ENCODE peak calls at places on chromosome 1, in four cellular contexts. One of them, this sample, is unnamed.

GRCh38 chr1:58903450-58904298 is 119.8 kb upstream of the JUN start:
- DNase-seq in colonic mucosa: peak; percentile 93
- DNase-seq in ovary: peak; percentile 93
- DNase-seq in OCI-LY7: no peak
- DNase-seq in this sample: peak; percentile 99

GRCh38 chr1:7727816-7728477 is 43.1 kb upstream of the VAMP3 start:
- DNase-seq in colonic mucosa: no peak
- DNase-seq in ovary: no peak
- DNase-seq in OCI-LY7: no peak
- DNase-seq in this sample: no peak

GRCh38 chr1:2412773-2413494 is 570 bp upstream of the PEX10 start:
- DNase-seq in colonic mucosa: no peak
- DNase-seq in ovary: no peak
- DNase-seq in OCI-LY7: peak; percentile 83
- DNase-seq in this sample: no peak

GRCh38 chr1:66372522-66373071 is 161.4 kb upstream of the SGIP1 start:
- DNase-seq in colonic mucosa: no peak
- DNase-seq in ovary: no peak
- DNase-seq in OCI-LY7: peak; percentile 33
- DNase-seq in this sample: no peak

GRCh38 chr1:214584805-214585766 is 17.9 kb upstream of the CENPF start:
- DNase-seq in colonic mucosa: no peak
- DNase-seq in ovary: no peak
- DNase-seq in OCI-LY7: no peak
- DNase-seq in this sample: no peak

GRCh38 chr1:34619256-34619655 is 135.6 kb upstream of the GJB5 start:
- DNase-seq in colonic mucosa: no peak
- DNase-seq in ovary: no peak
- DNase-seq in OCI-LY7: no peak
- DNase-seq in this sample: no peak

GRCh38 chr1:202348509-202349262 is at the start of gene PPP1R12B:
- DNase-seq in colonic mucosa: peak; percentile 97
- DNase-seq in ovary: peak; percentile 95
- DNase-seq in OCI-LY7: peak; percentile 98
- DNase-seq in this sample: peak; percentile 99

GRCh38 chr1:25090707-25091422 is 141.4 kb downstream of the SYF2 start:
- DNase-seq in colonic mucosa: no peak
- DNase-seq in ovary: no peak
- DNase-seq in OCI-LY7: no peak
- DNase-seq in this sample: no peak

GRCh38 chr1:214514819-214515383 is 36.5 kb downstream of the PTPN14 start:
- DNase-seq in colonic mucosa: no peak
- DNase-seq in ovary: no peak
- DNase-seq in OCI-LY7: no peak
- DNase-seq in this sample: no peak

GRCh38 chr1:24321712-24322635 is 2.8 kb downstream of the GRHL3 start:
- DNase-seq in colonic mucosa: peak; percentile 53
- DNase-seq in ovary: peak; percentile 48
- DNase-seq in OCI-LY7: peak; percentile 79
- DNase-seq in this sample: peak; percentile 86

GRCh38 chr1:160361199-160361598 is 5.7 kb upstream of the NHLH1 start:
- DNase-seq in colonic mucosa: no peak
- DNase-seq in ovary: no peak
- DNase-seq in OCI-LY7: no peak
- DNase-seq in this sample: no peak

GRCh38 chr1:4407851-4408250 is 246.6 kb upstream of the AJAP1 start:
- DNase-seq in colonic mucosa: no peak
- DNase-seq in ovary: no peak
- DNase-seq in OCI-LY7: no peak
- DNase-seq in this sample: no peak

GRCh38 chr1:147270721-147271120 is 28.2 kb downstream of the CHD1L start:
- DNase-seq in colonic mucosa: no peak
- DNase-seq in ovary: no peak
- DNase-seq in OCI-LY7: no peak
- DNase-seq in this sample: no peak

GRCh38 chr1:207812778-207813512 is 61.1 kb downstream of the CD46 start:
- DNase-seq in colonic mucosa: no peak
- DNase-seq in ovary: no peak
- DNase-seq in OCI-LY7: no peak
- DNase-seq in this sample: no peak

GRCh38 chr1:114386129-114387037 is 124.6 kb downstream of the TRIM33 start:
- DNase-seq in colonic mucosa: no peak
- DNase-seq in ovary: no peak
- DNase-seq in OCI-LY7: no peak
- DNase-seq in this sample: no peak

GRCh38 chr1:181659348-181659957 is 176.1 kb downstream of the CACNA1E start:
- DNase-seq in colonic mucosa: no peak
- DNase-seq in ovary: no peak
- DNase-seq in OCI-LY7: no peak
- DNase-seq in this sample: no peak

GRCh38 chr1:172638249-172638648 is 20.7 kb upstream of the FASLG start:
- DNase-seq in colonic mucosa: no peak
- DNase-seq in ovary: no peak
- DNase-seq in OCI-LY7: no peak
- DNase-seq in this sample: no peak

GRCh38 chr1:68178821-68179490 is 53.4 kb downstream of the WLS start:
- DNase-seq in colonic mucosa: no peak
- DNase-seq in ovary: no peak
- DNase-seq in OCI-LY7: no peak
- DNase-seq in this sample: no peak

GRCh38 chr1:6578624-6579373 is 995 bp upstream of the ZBTB48 start:
- DNase-seq in colonic mucosa: no peak
- DNase-seq in ovary: no peak
- DNase-seq in OCI-LY7: no peak
- DNase-seq in this sample: no peak

GRCh38 chr1:172390620-172391491 is 29.6 kb upstream of the C1orf105 start:
- DNase-seq in colonic mucosa: no peak
- DNase-seq in ovary: no peak
- DNase-seq in OCI-LY7: peak; percentile 37
- DNase-seq in this sample: peak; percentile 49

GRCh38 chr1:183281553-183282091 is 95.6 kb downstream of the LAMC2 start:
- DNase-seq in colonic mucosa: peak; percentile 87
- DNase-seq in ovary: peak; percentile 93
- DNase-seq in OCI-LY7: peak; percentile 70
- DNase-seq in this sample: peak; percentile 89

GRCh38 chr1:234781241-234782056 is 171.5 kb upstream of the IRF2BP2 start:
- DNase-seq in colonic mucosa: no peak
- DNase-seq in ovary: no peak
- DNase-seq in OCI-LY7: no peak
- DNase-seq in this sample: no peak

GRCh38 chr1:153957744-153958110 is 685 bp downstream of the CRTC2 start:
- DNase-seq in colonic mucosa: peak; percentile 47
- DNase-seq in ovary: no peak
- DNase-seq in OCI-LY7: peak; percentile 62
- DNase-seq in this sample: no peak

GRCh38 chr1:153953859-153954365 is 4.5 kb downstream of the CRTC2 start:
- DNase-seq in colonic mucosa: no peak
- DNase-seq in ovary: no peak
- DNase-seq in OCI-LY7: no peak
- DNase-seq in this sample: no peak

GRCh38 chr1:153956997-153957715 is 1.3 kb downstream of the CRTC2 start:
- DNase-seq in colonic mucosa: no peak
- DNase-seq in ovary: no peak
- DNase-seq in OCI-LY7: no peak
- DNase-seq in this sample: no peak

GRCh38 chr1:153951801-153952200 is 5.3 kb upstream of the DENND4B start:
- DNase-seq in colonic mucosa: no peak
- DNase-seq in ovary: no peak
- DNase-seq in OCI-LY7: no peak
- DNase-seq in this sample: no peak

DNA sequence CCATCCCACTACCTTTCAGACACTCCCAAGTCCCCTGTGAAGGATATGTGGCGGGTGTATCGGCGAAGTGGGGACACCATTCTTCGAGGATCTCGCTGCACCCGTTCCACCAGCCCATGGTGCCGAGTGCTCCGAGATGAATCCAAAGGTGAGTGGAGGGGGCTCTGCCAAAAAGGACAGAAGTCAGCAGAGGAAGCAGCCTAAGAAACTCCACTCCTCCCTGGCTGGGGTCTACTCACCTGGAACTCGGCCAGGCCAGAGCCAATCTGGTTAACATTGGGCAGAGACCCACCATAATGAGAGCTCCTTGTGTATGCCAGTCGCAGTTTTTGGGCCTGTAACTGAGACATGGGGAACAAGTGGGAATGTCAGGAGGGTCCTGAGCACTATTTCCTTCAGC is 3.6 kb downstream of the CRTC2 start:
- DNase-seq in colonic mucosa: no peak
- DNase-seq in ovary: no peak
- DNase-seq in OCI-LY7: no peak
- DNase-seq in this sample: no peak
- H3K36me3 ChIP-seq in colonic mucosa: peaks cover 6% of the 10 kb centered on the region
- H3K36me3 ChIP-seq in ovary: no peaks in the 10 kb centered on the region
- H3K36me3 ChIP-seq in OCI-LY7: peaks cover 54% of the 10 kb centered on the region
- H3K36me3 ChIP-seq in this sample: no peaks in the 10 kb centered on the region

GRCh38 chr1:41495171-41495948 is 10.9 kb upstream of the EDN2 start:
- DNase-seq in colonic mucosa: no peak
- DNase-seq in ovary: peak; percentile 54
- DNase-seq in OCI-LY7: no peak
- DNase-seq in this sample: peak; percentile 60
- H3K4me3 ChIP-seq in colonic mucosa: no peak overlapping the region
- H3K4me3 ChIP-seq in ovary: peak overlapping the region; percentile 36
- H3K4me3 ChIP-seq in OCI-LY7: no peak overlapping the region
- H3K4me3 ChIP-seq in this sample: peak overlapping the region; percentile 36

GRCh38 chr1:84190455-84190854 is 46.4 kb downstream of the PRKACB start:
- DNase-seq in colonic mucosa: no peak
- DNase-seq in ovary: no peak
- DNase-seq in OCI-LY7: no peak
- DNase-seq in this sample: no peak

GRCh38 chr1:84192681-84193080 is 48.6 kb downstream of the PRKACB start:
- DNase-seq in colonic mucosa: no peak
- DNase-seq in ovary: no peak
- DNase-seq in OCI-LY7: no peak
- DNase-seq in this sample: no peak
- H3K36me3 ChIP-seq in colonic mucosa: peaks cover 4% of the 10 kb centered on the region
- H3K36me3 ChIP-seq in ovary: no peaks in the 10 kb centered on the region
- H3K36me3 ChIP-seq in OCI-LY7: peaks cover 89% of the 10 kb centered on the region
- H3K36me3 ChIP-seq in this sample: peaks cover 30% of the 10 kb centered on the region

GRCh38 chr1:26281091-26281958 is 1.4 kb downstream of the SH3BGRL3 start:
- DNase-seq in colonic mucosa: no peak
- DNase-seq in ovary: no peak
- DNase-seq in OCI-LY7: no peak
- DNase-seq in this sample: no peak
- H3K4me3 ChIP-seq in colonic mucosa: peak overlapping the region; percentile 91
- H3K4me3 ChIP-seq in ovary: no peak overlapping the region
- H3K4me3 ChIP-seq in OCI-LY7: no peak overlapping the region
- H3K4me3 ChIP-seq in this sample: no peak overlapping the region

DNA sequence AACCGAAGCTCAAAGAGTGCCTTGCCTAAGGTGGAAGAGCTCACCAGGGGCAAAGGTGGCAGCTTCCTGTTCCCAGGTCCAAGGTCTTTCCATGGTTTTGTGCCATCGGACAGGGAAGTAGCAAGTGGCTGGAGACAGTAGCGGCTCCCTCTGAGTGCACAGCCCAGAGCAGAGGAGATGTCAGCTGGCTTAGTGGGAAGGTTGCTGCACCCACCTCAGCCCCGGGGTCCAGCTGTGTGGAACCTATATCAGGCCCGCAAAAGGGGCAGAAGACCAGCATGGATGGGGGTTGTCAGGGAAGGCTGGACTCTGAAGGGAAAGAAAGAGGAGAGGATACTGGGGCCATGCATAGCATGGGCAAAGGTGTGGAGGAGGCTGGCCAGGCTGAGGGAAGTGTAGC is 6.8 kb downstream of the IKBKE start:
- DNase-seq in colonic mucosa: no peak
- DNase-seq in ovary: no peak
- DNase-seq in OCI-LY7: no peak
- DNase-seq in this sample: peak; percentile 8
- H3K36me3 ChIP-seq in colonic mucosa: peaks cover 5% of the 10 kb centered on the region
- H3K36me3 ChIP-seq in ovary: no peaks in the 10 kb centered on the region
- H3K36me3 ChIP-seq in OCI-LY7: peaks cover 78% of the 10 kb centered on the region
- H3K36me3 ChIP-seq in this sample: peaks cover 68% of the 10 kb centered on the region